ENCODE peak calls at places on chromosomes 5 and 9, in seven cellular contexts. D, H, O, U, C, J and F are unnamed samples.

GRCh38 chr9:70260606-70261005 is 1.8 kb downstream of the SMC5 start:
- DNase-seq in D (no peak), H (no peak), O (no peak), U (no peak), C (no peak), J (no peak), F (no peak)

GRCh38 chr9:94864183-94864582 is 137.7 kb downstream of the AOPEP start:
- DNase-seq in D (no peak), H (no peak), O (no peak), U (no peak), C (no peak), J (no peak), F (no peak)

GRCh38 chr9:95757026-95757425 is 118.5 kb upstream of the ERCC6L2 start:
- DNase-seq in D (no peak), H (no peak), O (no peak), U (no peak), C (no peak), J (peak), F (no peak)

GRCh38 chr5:115375922-115376321 is 79.5 kb upstream of the CCDC112 start:
- DNase-seq in D (no peak), H (no peak), O (no peak), U (no peak), C (no peak), J (no peak), F (no peak)

GRCh38 chr5:38330207-38330606 is 71.8 kb downstream of the EGFLAM start:
- DNase-seq in D (no peak), H (no peak), O (no peak), U (no peak), C (no peak), J (no peak), F (no peak)

GRCh38 chr9:16653491-16654407 is 216.7 kb downstream of the BNC2 start:
- DNase-seq in D (no peak), H (peak), O (peak), U (no peak), C (no peak), J (no peak), F (no peak)

GRCh38 chr5:124669956-124670671 is 76.3 kb downstream of the ZNF608 start:
- DNase-seq in D (no peak), H (no peak), O (no peak), U (no peak), C (no peak), J (no peak), F (no peak)

GRCh38 chr5:132210944-132211343 is 16.7 kb downstream of the P4HA2 start:
- DNase-seq in D (no peak), H (no peak), O (no peak), U (no peak), C (no peak), J (no peak), F (no peak)

GRCh38 chr5:76401801-76402250 is 1.3 kb upstream of the IQGAP2 start:
- DNase-seq in D (no peak), H (no peak), O (no peak), U (no peak), C (peak), J (no peak), F (no peak)

GRCh38 chr9:127949827-127950512 is 12.3 kb upstream of the DPM2 start:
- DNase-seq in D (no peak), H (no peak), O (no peak), U (no peak), C (no peak), J (no peak), F (no peak)

GRCh38 chr5:142342128-142342981 is 17.5 kb upstream of the SPRY4 start:
- DNase-seq in D (no peak), H (no peak), O (no peak), U (no peak), C (no peak), J (no peak), F (no peak)